ENCODE peak calls at places on chromosomes 3 and 15, in four cellular contexts. K is dorsolateral prefrontal cortex; Z is WERI-Rb-1; T is naive thymus-derived CD4-positive, alpha-beta T cell. F is an unnamed sample.

GRCh38 chr3:51963951-51964451 is 3.3 kb downstream of the PCBP4 start:
- DNase-seq in K (no peak), Z (peak; percentile 99), T (no peak), F (no peak)

GRCh38 chr15:60612400-60613048 is 133.6 kb upstream of the ICE2 start:
- DNase-seq in K (no peak), Z (no peak), T (no peak), F (peak; percentile 44)

GRCh38 chr3:2078821-2079220 is 19.8 kb upstream of the CNTN4 start:
- DNase-seq in K (no peak), Z (no peak), T (no peak), F (no peak)

GRCh38 chr3:59245300-59245878 is 195.6 kb upstream of the CFAP20DC start:
- DNase-seq in K (no peak), Z (no peak), T (no peak), F (no peak)

GRCh38 chr15:101126618-101127502 is 125.0 kb downstream of the CHSY1 start:
- DNase-seq in K (no peak), Z (peak; percentile 37), T (no peak), F (no peak)

GRCh38 chr15:99630607-99631131 is 64.9 kb downstream of the MEF2A start:
- DNase-seq in K (no peak), Z (no peak), T (no peak), F (no peak)

GRCh38 chr3:42490243-42490642 is 12.2 kb upstream of the VIPR1 start:
- DNase-seq in K (no peak), Z (no peak), T (no peak), F (peak; percentile 90)

GRCh38 chr3:196969001-196969659 is 497 bp upstream of the PIGZ start:
- DNase-seq in K (no peak), Z (no peak), T (peak; percentile 28), F (no peak)

GRCh38 chr3:69081583-69082262 is 1.6 kb upstream of the UBA3 start:
- DNase-seq in K (no peak), Z (peak; percentile 67), T (no peak), F (peak; percentile 68)

GRCh38 chr3:20040476-20041196 is 390 bp downstream of the KAT2B start:
- DNase-seq in K (peak; percentile 80), Z (peak; percentile 85), T (peak; percentile 50), F (peak; percentile 43)

GRCh38 chr15:89122532-89123525 is 34.6 kb downstream of the ABHD2 start:
- DNase-seq in K (no peak), Z (no peak), T (no peak), F (peak; percentile 96)

DNA sequence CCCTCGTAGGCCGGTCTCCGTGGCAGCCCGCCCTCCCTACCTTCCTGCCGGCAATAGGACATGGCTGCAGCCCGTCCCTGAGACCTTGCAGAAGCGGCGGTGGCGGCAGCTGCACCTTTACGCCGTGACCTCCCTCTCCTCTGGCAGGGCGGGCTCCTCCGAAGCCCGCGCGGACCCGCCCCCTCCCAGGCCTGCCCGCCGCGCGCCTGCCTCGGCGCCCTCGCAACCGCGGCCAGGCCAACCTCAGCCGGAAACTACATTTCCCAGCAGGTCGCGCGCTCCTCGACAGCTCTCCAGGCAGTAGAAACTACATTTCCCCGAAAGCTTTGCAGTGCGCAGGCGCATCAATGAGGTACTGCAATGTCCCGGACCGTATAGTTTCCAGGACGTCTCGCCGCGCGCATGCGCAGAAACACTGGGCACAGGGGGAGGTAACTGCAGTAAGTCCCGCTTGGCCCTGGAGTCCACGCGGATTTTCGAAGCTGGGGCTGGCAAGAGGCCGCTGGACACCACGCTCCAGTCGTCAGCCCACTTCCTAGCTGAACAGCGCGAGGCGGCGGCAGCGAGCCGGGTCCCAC is at the start of the genes CHCHD4 and TMEM43:
- DNase-seq in K (peak; percentile 100), Z (peak; percentile 99), T (peak; percentile 98), F (peak; percentile 98)
- H3K4me3 ChIP-seq in K (peak within 1 kb of the TSS; percentile 99), Z (peak within 1 kb of the TSS; percentile 63), T (peak within 1 kb of the TSS; percentile 100), F (peak within 1 kb of the TSS; percentile 87)

DNA sequence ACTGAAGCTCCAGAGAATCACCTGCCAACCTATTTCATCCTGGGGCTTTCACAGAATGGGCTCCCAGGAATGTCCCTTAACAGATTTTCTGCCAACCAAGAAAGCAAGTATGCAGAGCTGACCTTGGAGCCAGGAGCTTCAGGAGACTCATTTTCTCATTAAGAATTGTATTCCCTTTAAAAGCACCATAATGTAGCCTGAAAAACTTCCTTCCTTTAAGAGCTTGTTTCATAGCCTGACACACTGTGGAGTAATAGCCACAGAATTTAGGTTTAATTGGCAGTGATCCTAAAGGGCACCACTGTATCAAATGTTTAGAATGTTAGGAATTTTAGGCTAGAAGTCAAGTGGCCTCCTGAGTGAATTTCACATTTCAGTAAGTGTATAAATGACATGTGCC is 309.8 kb downstream of the GBE1 start:
- DNase-seq in K (no peak), Z (no peak), T (no peak), F (peak; percentile 59)
- H3K4me3 ChIP-seq in K (no peak overlapping the region), Z (no peak overlapping the region), T (no peak overlapping the region), F (no peak overlapping the region)

GRCh38 chr15:59369597-59369996 is 3.1 kb downstream of the MYO1E start:
- DNase-seq in K (no peak), Z (no peak), T (no peak), F (peak; percentile 76)
- H3K4me3 ChIP-seq in K (no peak overlapping the region), Z (no peak overlapping the region), T (no peak overlapping the region), F (no peak overlapping the region)

GRCh38 chr3:170360476-170360875 is 3.0 kb downstream of the SKIL start:
- DNase-seq in K (no peak), Z (no peak), T (no peak), F (no peak)
- H3K4me3 ChIP-seq in K (peak overlapping the region; percentile 14), Z (no peak overlapping the region), T (no peak overlapping the region), F (no peak overlapping the region)

DNA sequence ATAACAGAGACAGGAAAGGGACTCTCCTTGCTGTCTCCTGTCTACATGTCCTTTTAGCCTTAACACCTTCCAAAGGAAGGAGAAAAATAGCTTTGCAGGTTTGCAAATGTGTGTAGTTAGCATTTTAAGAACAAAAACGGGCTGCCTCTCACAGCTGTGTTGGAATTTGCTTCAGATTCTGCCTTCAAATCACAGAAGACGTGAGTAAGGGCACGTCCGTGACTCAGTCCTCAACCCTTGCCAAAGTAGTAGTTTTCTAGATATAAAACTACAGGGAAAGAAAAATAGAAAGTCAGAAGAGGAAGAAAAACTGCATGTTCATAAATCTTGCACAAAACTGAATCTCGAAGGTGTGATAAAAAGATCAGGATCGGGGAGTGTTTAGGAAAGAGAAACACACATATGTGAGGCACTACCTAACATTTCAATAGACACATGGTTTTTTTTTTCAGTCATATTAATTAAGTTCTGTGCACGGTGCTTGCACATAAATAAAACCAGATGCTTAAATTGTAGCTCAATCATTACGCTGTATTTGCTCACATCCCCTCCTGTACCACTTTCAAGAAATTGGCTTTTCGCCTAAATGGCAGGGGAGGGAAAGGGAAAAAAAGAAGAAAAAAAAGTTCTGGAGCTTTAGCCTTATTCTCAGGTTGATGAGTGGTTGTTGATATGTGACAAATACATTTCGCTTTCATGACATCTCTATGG is 71.7 kb downstream of the P3H2 start:
- DNase-seq in K (no peak), Z (no peak), T (no peak), F (peak; percentile 74)
- H3K4me3 ChIP-seq in K (peak overlapping the region; percentile 29), Z (no peak overlapping the region), T (no peak overlapping the region), F (no peak overlapping the region)

DNA sequence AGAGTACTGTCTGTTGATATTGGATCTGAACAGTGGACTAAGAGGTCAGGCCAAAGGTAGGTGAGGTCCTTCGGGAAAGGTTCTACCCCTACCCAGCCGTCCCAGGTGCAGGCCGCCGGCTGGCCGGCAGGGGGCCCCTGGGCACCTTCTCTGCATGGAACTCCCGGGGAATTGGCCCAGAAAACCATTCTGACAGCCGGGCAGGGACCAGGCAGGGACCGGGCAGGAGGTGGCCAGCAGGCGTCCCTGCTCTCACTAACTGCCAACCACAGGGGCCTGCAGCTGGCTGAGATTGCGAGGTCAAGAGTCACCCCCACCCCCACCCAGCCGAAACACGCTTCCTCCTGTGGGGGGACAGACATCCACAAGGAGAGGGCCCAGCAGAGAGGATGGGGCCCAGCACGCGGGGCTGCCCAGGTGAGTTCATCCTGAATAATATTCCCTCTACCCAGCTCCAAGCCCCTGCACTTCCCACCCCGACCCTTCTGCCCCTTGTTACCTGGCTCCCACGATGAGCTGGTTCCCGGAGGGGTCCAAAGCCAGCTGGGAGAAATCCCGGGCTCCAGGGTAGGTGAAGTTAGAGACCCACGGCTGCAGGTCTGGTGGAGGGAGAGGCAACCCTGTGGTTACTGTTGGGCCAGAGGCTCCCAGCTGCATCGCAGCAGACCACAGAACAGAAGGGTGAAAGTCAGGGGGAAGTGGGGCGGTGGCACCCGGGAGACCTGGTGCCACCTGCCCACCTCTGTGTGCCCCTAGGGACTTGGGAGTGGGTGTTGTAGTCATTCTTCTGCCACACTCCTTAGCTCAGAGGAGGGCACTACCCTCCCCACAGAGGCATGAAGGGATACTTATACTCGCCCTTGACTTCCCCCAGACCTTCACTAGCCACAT is 84.4 kb downstream of the SEMA5B start:
- DNase-seq in K (peak; percentile 55), Z (peak; percentile 91), T (no peak), F (peak; percentile 34)
- H3K4me3 ChIP-seq in K (no peak overlapping the region), Z (no peak overlapping the region), T (no peak overlapping the region), F (no peak overlapping the region)

GRCh38 chr3:16484216-16484615 is 29.3 kb downstream of the RFTN1 start:
- DNase-seq in K (no peak), Z (no peak), T (no peak), F (no peak)

GRCh38 chr3:16482194-16482769 is 31.2 kb downstream of the RFTN1 start:
- DNase-seq in K (no peak), Z (no peak), T (no peak), F (no peak)

GRCh38 chr3:16482770-16483531 is 30.5 kb downstream of the RFTN1 start:
- DNase-seq in K (no peak), Z (no peak), T (peak; percentile 38), F (no peak)

GRCh38 chr3:16480861-16481569 is 32.5 kb downstream of the RFTN1 start:
- DNase-seq in K (no peak), Z (no peak), T (peak; percentile 63), F (no peak)

DNA sequence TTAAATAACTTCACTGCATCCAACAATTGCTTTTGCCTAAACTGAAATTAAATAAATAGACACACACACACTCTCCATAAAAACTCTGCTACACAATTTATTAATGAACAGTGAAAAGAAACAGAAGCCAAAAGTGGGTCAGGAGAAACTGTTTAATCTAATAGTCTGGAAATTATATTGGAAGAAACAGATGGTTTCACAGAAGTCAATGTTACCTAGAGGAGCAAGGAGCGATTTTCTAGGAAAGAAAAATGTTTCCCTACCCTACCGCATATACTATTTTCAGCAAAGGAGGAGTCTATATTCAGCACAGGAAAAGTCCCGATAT is 32.0 kb downstream of the RFTN1 start:
- DNase-seq in K (no peak), Z (no peak), T (no peak), F (no peak)
- H3K4me3 ChIP-seq in K (no peak overlapping the region), Z (no peak overlapping the region), T (peak overlapping the region; percentile 10), F (no peak overlapping the region)

GRCh38 chr3:172787746-172788145 is 37.2 kb downstream of the ECT2 start:
- DNase-seq in K (no peak), Z (no peak), T (no peak), F (peak; percentile 17)
- H3K4me3 ChIP-seq in K (no peak overlapping the region), Z (no peak overlapping the region), T (no peak overlapping the region), F (no peak overlapping the region)

DNA sequence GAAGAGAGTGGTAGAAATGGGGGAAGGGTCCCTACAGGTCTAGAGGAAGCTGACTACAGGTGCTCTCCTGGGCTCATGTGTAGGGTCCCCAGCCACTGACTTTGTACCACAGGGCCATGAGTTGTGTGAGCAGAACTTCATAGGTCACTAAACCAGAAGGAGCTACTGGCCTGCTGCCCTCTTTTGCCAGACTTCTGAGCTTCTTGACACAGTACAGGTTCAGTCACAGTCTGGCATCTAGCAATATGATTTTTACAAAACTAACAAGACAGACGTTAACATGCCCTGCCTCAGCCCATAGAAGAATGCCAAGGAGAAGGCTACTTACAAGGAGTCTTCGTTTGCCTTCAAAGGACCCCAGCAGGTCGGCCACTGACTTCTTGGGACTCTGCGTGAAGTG is 3.2 kb downstream of the CCDC80 start:
- DNase-seq in K (no peak), Z (no peak), T (no peak), F (no peak)
- H3K4me3 ChIP-seq in K (peak overlapping the region; percentile 33), Z (no peak overlapping the region), T (no peak overlapping the region), F (no peak overlapping the region)

GRCh38 chr3:129119365-129120100 is 2.1 kb downstream of the RAB43 start:
- DNase-seq in K (no peak), Z (no peak), T (no peak), F (no peak)
- H3K4me3 ChIP-seq in K (peak overlapping the region; percentile 69), Z (no peak overlapping the region), T (peak overlapping the region; percentile 95), F (peak overlapping the region; percentile 69)